ENCODE peak calls at places on chromosome X, in six cellular contexts. One of them, this sample, is unnamed.
A peak's percentile ranks its signal among the peaks of the same experiment; 100 is the strongest.

GRCh38 chrX:68705986-68706385 is 58.5 kb downstream of the STARD8 start:
- DNase-seq in upper lobe of right lung: no peak
- DNase-seq in ascending aorta: no peak
- DNase-seq in transverse colon: no peak
- DNase-seq in lower lobe of right lung: no peak
- DNase-seq in heart right ventricle: no peak
- DNase-seq in this sample: no peak

GRCh38 chrX:97009391-97009790 is 125.7 kb downstream of the RPA4 start:
- DNase-seq in upper lobe of right lung: no peak
- DNase-seq in ascending aorta: no peak
- DNase-seq in transverse colon: no peak
- DNase-seq in lower lobe of right lung: no peak
- DNase-seq in heart right ventricle: no peak
- DNase-seq in this sample: no peak

GRCh38 chrX:78747471-78747870 is at the start of gene LPAR4:
- DNase-seq in upper lobe of right lung: no peak
- DNase-seq in ascending aorta: no peak
- DNase-seq in transverse colon: no peak
- DNase-seq in lower lobe of right lung: no peak
- DNase-seq in heart right ventricle: no peak
- DNase-seq in this sample: no peak

GRCh38 chrX:40100141-40100536 is 2.4 kb upstream of the BCOR start:
- DNase-seq in upper lobe of right lung: peak; percentile 71
- DNase-seq in ascending aorta: no peak
- DNase-seq in transverse colon: peak; percentile 34
- DNase-seq in lower lobe of right lung: peak; percentile 60
- DNase-seq in heart right ventricle: no peak
- DNase-seq in this sample: no peak

GRCh38 chrX:42934020-42934701 is 156.2 kb upstream of the PPP1R2C start:
- DNase-seq in upper lobe of right lung: no peak
- DNase-seq in ascending aorta: no peak
- DNase-seq in transverse colon: peak; percentile 43
- DNase-seq in lower lobe of right lung: no peak
- DNase-seq in heart right ventricle: no peak
- DNase-seq in this sample: peak; percentile 23

GRCh38 chrX:153469811-153470410 is 465 bp downstream of the HAUS7 start:
- DNase-seq in upper lobe of right lung: no peak
- DNase-seq in ascending aorta: no peak
- DNase-seq in transverse colon: no peak
- DNase-seq in lower lobe of right lung: no peak
- DNase-seq in heart right ventricle: peak; percentile 14
- DNase-seq in this sample: peak; percentile 37

GRCh38 chrX:82218361-82218760 is 1016.5 kb downstream of the SH3BGRL start:
- DNase-seq in upper lobe of right lung: no peak
- DNase-seq in ascending aorta: no peak
- DNase-seq in transverse colon: no peak
- DNase-seq in lower lobe of right lung: no peak
- DNase-seq in heart right ventricle: no peak
- DNase-seq in this sample: peak; percentile 0

GRCh38 chrX:134753185-134754008 is 95.1 kb upstream of the PLAC1 start:
- DNase-seq in upper lobe of right lung: no peak
- DNase-seq in ascending aorta: no peak
- DNase-seq in transverse colon: no peak
- DNase-seq in lower lobe of right lung: no peak
- DNase-seq in heart right ventricle: no peak
- DNase-seq in this sample: no peak

GRCh38 chrX:106726485-106727437 is at the start of gene RNF128:
- DNase-seq in upper lobe of right lung: peak; percentile 83
- DNase-seq in ascending aorta: no peak
- DNase-seq in transverse colon: peak; percentile 76
- DNase-seq in lower lobe of right lung: peak; percentile 68
- DNase-seq in heart right ventricle: peak; percentile 3
- DNase-seq in this sample: peak; percentile 85

GRCh38 chrX:20965270-20966044 is 408.8 kb upstream of the CNKSR2 start:
- DNase-seq in upper lobe of right lung: no peak
- DNase-seq in ascending aorta: no peak
- DNase-seq in transverse colon: no peak
- DNase-seq in lower lobe of right lung: no peak
- DNase-seq in heart right ventricle: no peak
- DNase-seq in this sample: no peak

GRCh38 chrX:46573896-46574336 is 351 bp downstream of the CHST7 start:
- DNase-seq in upper lobe of right lung: peak; percentile 80
- DNase-seq in ascending aorta: no peak
- DNase-seq in transverse colon: peak; percentile 63
- DNase-seq in lower lobe of right lung: peak; percentile 73
- DNase-seq in heart right ventricle: peak; percentile 32
- DNase-seq in this sample: peak; percentile 37

GRCh38 chrX:66717926-66718325 is 79.0 kb upstream of the EDA2R start:
- DNase-seq in upper lobe of right lung: no peak
- DNase-seq in ascending aorta: no peak
- DNase-seq in transverse colon: no peak
- DNase-seq in lower lobe of right lung: no peak
- DNase-seq in heart right ventricle: no peak
- DNase-seq in this sample: no peak

GRCh38 chrX:43676960-43677582 is 21.0 kb downstream of the MAOA start:
- DNase-seq in upper lobe of right lung: no peak
- DNase-seq in ascending aorta: no peak
- DNase-seq in transverse colon: no peak
- DNase-seq in lower lobe of right lung: no peak
- DNase-seq in heart right ventricle: peak; percentile 11
- DNase-seq in this sample: no peak

GRCh38 chrX:15384304-15384703 is at the start of gene VEGFD:
- DNase-seq in upper lobe of right lung: no peak
- DNase-seq in ascending aorta: no peak
- DNase-seq in transverse colon: no peak
- DNase-seq in lower lobe of right lung: no peak
- DNase-seq in heart right ventricle: no peak
- DNase-seq in this sample: no peak

GRCh38 chrX:19127649-19128168 is 5.4 kb upstream of the ADGRG2 start:
- DNase-seq in upper lobe of right lung: no peak
- DNase-seq in ascending aorta: no peak
- DNase-seq in transverse colon: no peak
- DNase-seq in lower lobe of right lung: no peak
- DNase-seq in heart right ventricle: peak; percentile 18
- DNase-seq in this sample: no peak

GRCh38 chrX:124217289-124218251 is 114.9 kb upstream of the TEX13D start:
- DNase-seq in upper lobe of right lung: no peak
- DNase-seq in ascending aorta: no peak
- DNase-seq in transverse colon: peak; percentile 37
- DNase-seq in lower lobe of right lung: no peak
- DNase-seq in heart right ventricle: no peak
- DNase-seq in this sample: peak; percentile 29

GRCh38 chrX:4622768-4623167 is 909.3 kb upstream of the PRKX start:
- DNase-seq in upper lobe of right lung: no peak
- DNase-seq in ascending aorta: no peak
- DNase-seq in transverse colon: no peak
- DNase-seq in lower lobe of right lung: no peak
- DNase-seq in heart right ventricle: no peak
- DNase-seq in this sample: no peak

GRCh38 chrX:71533850-71534515 is 1.1 kb downstream of the OGT start:
- DNase-seq in upper lobe of right lung: peak; percentile 66
- DNase-seq in ascending aorta: peak; percentile 72
- DNase-seq in transverse colon: peak; percentile 48
- DNase-seq in lower lobe of right lung: peak; percentile 45
- DNase-seq in heart right ventricle: peak; percentile 46
- DNase-seq in this sample: peak; percentile 36

GRCh38 chrX:45323387-45323786 is 122.7 kb upstream of the DIPK2B start:
- DNase-seq in upper lobe of right lung: no peak
- DNase-seq in ascending aorta: no peak
- DNase-seq in transverse colon: no peak
- DNase-seq in lower lobe of right lung: no peak
- DNase-seq in heart right ventricle: no peak
- DNase-seq in this sample: no peak

GRCh38 chrX:69152398-69152797 is 12.9 kb downstream of the PJA1 start:
- DNase-seq in upper lobe of right lung: no peak
- DNase-seq in ascending aorta: peak; percentile 60
- DNase-seq in transverse colon: peak; percentile 43
- DNase-seq in lower lobe of right lung: peak; percentile 58
- DNase-seq in heart right ventricle: peak; percentile 21
- DNase-seq in this sample: peak; percentile 12

GRCh38 chrX:63747331-63747730 is 37.7 kb downstream of the ARHGEF9 start:
- DNase-seq in upper lobe of right lung: no peak
- DNase-seq in ascending aorta: peak; percentile 67
- DNase-seq in transverse colon: no peak
- DNase-seq in lower lobe of right lung: no peak
- DNase-seq in heart right ventricle: no peak
- DNase-seq in this sample: no peak

GRCh38 chrX:68832101-68832416 is 3.2 kb downstream of the EFNB1 start:
- DNase-seq in upper lobe of right lung: peak; percentile 72
- DNase-seq in ascending aorta: peak; percentile 79
- DNase-seq in transverse colon: peak; percentile 60
- DNase-seq in lower lobe of right lung: peak; percentile 58
- DNase-seq in heart right ventricle: no peak
- DNase-seq in this sample: peak; percentile 62

DNA sequence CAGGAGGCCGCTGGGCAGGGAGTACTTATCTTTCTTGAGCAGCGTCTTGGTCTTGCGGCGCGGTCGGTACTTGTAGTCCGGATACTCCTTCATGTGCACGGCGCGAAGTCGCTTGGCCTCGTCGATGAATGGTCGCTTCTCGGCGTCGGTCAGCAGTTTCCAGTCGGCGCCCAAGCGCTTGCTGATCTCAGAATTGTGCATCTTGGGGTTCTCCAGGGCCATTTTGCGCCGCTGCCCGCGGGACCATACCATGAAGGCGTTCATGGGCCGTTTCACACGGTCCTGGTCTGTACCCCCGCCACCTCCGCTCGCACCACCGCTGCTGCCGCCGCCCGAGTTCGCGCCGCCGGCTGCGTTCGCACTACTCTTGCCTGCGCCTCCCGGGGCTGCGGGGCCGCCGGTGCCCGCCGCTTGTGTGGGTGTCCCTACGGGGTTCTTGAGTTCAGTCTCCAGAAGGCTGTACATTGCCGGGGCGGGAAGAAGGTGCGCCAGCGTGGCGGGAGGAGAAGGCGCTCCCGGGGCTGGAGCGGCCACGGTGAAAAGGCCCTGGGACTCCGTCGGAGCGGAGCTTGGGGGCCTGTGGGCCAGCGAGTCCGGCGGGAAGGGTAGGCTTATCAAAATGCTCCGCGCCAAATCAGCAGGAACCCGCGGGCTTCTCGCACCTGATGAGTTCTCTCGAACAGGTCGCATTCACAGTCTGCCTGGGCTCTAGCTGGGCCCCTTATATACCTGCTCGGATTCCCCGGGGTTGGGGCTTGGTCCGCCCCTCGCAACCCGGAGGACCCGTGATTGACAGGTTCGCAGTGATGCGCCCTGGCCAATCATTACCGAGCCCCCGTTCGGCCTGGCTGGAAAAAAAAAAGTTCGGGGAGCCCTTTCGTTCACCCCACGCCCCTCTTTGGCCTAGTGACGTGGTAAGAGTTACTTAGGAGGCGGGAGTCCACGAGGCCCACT is at the start of gene SOX3:
- DNase-seq in upper lobe of right lung: no peak
- DNase-seq in ascending aorta: no peak
- DNase-seq in transverse colon: no peak
- DNase-seq in lower lobe of right lung: no peak
- DNase-seq in heart right ventricle: no peak
- DNase-seq in this sample: no peak
- H3K4me3 ChIP-seq in upper lobe of right lung: no peak within 1 kb of the TSS
- H3K4me3 ChIP-seq in ascending aorta: peak within 1 kb of the TSS; percentile 50
- H3K4me3 ChIP-seq in transverse colon: peak within 1 kb of the TSS; percentile 19
- H3K4me3 ChIP-seq in lower lobe of right lung: peak within 1 kb of the TSS; percentile 21
- H3K4me3 ChIP-seq in heart right ventricle: peak within 1 kb of the TSS; percentile 25
- H3K4me3 ChIP-seq in this sample: no peak within 1 kb of the TSS

DNA sequence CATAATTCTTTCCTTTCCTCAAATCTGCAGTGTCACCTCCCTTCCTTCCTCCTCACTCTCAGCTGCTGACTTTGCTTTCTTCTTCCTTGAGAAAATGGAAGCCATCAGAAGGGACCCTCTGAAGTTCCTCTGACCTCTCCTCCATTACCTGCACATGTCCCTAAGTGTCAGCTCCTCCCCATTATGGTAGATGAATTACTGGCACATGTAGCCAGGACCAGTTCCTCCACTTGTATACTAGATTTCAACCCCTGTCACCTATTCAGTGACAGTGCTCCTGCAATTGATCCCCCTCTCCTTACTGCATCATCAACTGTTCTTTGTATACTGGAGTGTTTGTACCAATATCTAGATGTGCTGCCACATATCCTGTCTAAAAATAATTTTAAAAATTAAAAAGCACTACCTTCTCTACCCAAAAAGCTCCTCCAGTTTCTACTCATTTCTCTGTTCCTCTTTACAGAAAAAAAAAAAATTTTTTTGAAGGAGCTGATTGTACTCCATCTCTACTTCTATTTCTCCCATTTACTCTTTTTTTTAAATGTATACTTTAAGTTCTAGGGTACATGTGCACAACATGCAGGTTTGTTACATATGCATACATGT is 78.6 kb downstream of the CLCN5 start:
- DNase-seq in upper lobe of right lung: no peak
- DNase-seq in ascending aorta: no peak
- DNase-seq in transverse colon: no peak
- DNase-seq in lower lobe of right lung: no peak
- DNase-seq in heart right ventricle: no peak
- DNase-seq in this sample: no peak
- H3K9me3 ChIP-seq in upper lobe of right lung: no peaks in the 10 kb centered on the region
- H3K9me3 ChIP-seq in ascending aorta: no peaks in the 10 kb centered on the region
- H3K9me3 ChIP-seq in transverse colon: no peaks in the 10 kb centered on the region
- H3K9me3 ChIP-seq in lower lobe of right lung: no peaks in the 10 kb centered on the region
- H3K9me3 ChIP-seq in heart right ventricle: no peaks in the 10 kb centered on the region
- H3K9me3 ChIP-seq in this sample: no peaks in the 10 kb centered on the region

DNA sequence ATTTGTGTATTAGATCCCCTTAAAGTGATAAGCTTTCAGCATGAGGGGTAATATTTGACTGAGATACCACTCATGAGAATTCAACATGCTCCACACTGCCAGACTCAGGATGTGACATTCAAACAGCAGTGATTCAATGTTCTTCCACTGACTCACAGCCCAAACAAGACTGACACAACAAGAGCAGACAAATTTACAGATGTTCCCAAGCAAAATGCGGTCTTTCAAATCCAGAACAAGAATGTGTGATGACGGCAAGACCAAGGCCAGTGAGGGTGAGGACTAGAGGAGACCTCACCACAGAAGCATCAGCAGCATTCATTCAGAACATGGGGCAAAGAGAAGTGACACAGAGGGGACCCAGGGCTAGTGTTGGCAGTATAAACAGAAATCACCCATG is 99.3 kb upstream of the GRIA3 start:
- DNase-seq in upper lobe of right lung: no peak
- DNase-seq in ascending aorta: no peak
- DNase-seq in transverse colon: no peak
- DNase-seq in lower lobe of right lung: no peak
- DNase-seq in heart right ventricle: no peak
- DNase-seq in this sample: no peak
- H3K4me1 ChIP-seq in upper lobe of right lung: no peaks in the 10 kb centered on the region
- H3K4me1 ChIP-seq in ascending aorta: no peaks in the 10 kb centered on the region
- H3K4me1 ChIP-seq in transverse colon: no peaks in the 10 kb centered on the region
- H3K4me1 ChIP-seq in lower lobe of right lung: no peaks in the 10 kb centered on the region
- H3K4me1 ChIP-seq in heart right ventricle: no peaks in the 10 kb centered on the region
- H3K4me1 ChIP-seq in this sample: no peaks in the 10 kb centered on the region

GRCh38 chrX:56397636-56398035 is 165.5 kb downstream of the KLF8 start:
- DNase-seq in upper lobe of right lung: no peak
- DNase-seq in ascending aorta: no peak
- DNase-seq in transverse colon: no peak
- DNase-seq in lower lobe of right lung: no peak
- DNase-seq in heart right ventricle: no peak
- DNase-seq in this sample: no peak

DNA sequence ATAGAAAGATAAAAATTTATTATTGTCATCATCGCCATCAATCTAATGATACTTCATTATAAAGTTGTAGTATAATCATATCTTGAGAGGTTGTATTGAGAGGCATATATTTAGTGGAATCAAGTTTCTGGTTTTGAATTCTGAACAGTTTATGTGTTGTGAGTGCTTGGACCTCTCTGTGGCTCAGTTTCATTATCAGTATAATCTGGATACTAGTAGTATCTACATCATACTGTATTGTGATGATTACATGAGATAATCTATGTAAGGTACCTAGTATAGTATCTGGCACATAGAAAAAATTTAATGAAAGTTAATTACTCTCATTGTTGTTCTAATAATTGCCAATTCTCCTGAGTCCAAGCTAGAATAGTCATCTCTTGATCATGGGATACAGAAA is 161.2 kb upstream of the UBQLN2 start:
- DNase-seq in upper lobe of right lung: no peak
- DNase-seq in ascending aorta: no peak
- DNase-seq in transverse colon: no peak
- DNase-seq in lower lobe of right lung: no peak
- DNase-seq in heart right ventricle: no peak
- DNase-seq in this sample: no peak
- H3K4me3 ChIP-seq in upper lobe of right lung: no peak overlapping the region
- H3K4me3 ChIP-seq in ascending aorta: no peak overlapping the region
- H3K4me3 ChIP-seq in transverse colon: no peak overlapping the region
- H3K4me3 ChIP-seq in lower lobe of right lung: no peak overlapping the region
- H3K4me3 ChIP-seq in heart right ventricle: no peak overlapping the region
- H3K4me3 ChIP-seq in this sample: no peak overlapping the region

This sample was measured in small intestine.